ENCODE peak calls at places on chromosomes 3 and 15, in four cellular contexts. D, S, J and M are unnamed samples. For H3K4me1, the result is how much of the 10 kb centered on the place peaks cover.

GRCh38 chr3:197487911-197488391 is 67.8 kb downstream of the BDH1 start:
- DNase-seq in D (peak), S (peak), J (no peak), M (peak)

GRCh38 chr3:127015282-127016042 is 32.5 kb downstream of the PLXNA1 start:
- DNase-seq in D (peak), S (no peak), J (peak), M (peak)

GRCh38 chr15:84669726-84670125 is 11.7 kb upstream of the NMB start:
- DNase-seq in D (no peak), S (no peak), J (no peak), M (peak)

GRCh38 chr15:64224508-64224907 is 61.7 kb upstream of the PPIB start:
- DNase-seq in D (peak), S (peak), J (no peak), M (peak)

GRCh38 chr3:190706582-190706981 is 155.9 kb downstream of the GMNC start:
- DNase-seq in D (no peak), S (no peak), J (no peak), M (no peak)

GRCh38 chr3:115120597-115120996 is 26.5 kb downstream of the ZBTB20 start:
- DNase-seq in D (no peak), S (no peak), J (no peak), M (no peak)

GRCh38 chr15:81091889-81092558 is 42.0 kb upstream of the CFAP161 start:
- DNase-seq in D (peak), S (peak), J (no peak), M (peak)

GRCh38 chr15:41334293-41335120 is 1.8 kb downstream of the NUSAP1 start:
- DNase-seq in D (no peak), S (no peak), J (no peak), M (no peak)

GRCh38 chr15:84699538-84700191 is 16.3 kb downstream of the SEC11A start:
- DNase-seq in D (no peak), S (no peak), J (no peak), M (no peak)

GRCh38 chr3:195236076-195236798 is 34.7 kb downstream of the XXYLT1 start:
- DNase-seq in D (no peak), S (no peak), J (no peak), M (no peak)

GRCh38 chr3:150411971-150412370 is 3.9 kb downstream of the TSC22D2 start:
- DNase-seq in D (no peak), S (no peak), J (no peak), M (peak)

GRCh38 chr3:46955801-46956259 is 20.7 kb downstream of the CCDC12 start:
- DNase-seq in D (no peak), S (no peak), J (no peak), M (no peak)

GRCh38 chr3:58329922-58330413 is 2.7 kb upstream of the PXK start:
- DNase-seq in D (no peak), S (no peak), J (no peak), M (no peak)

GRCh38 chr3:57274845-57275244 is 17.6 kb downstream of the ASB14 start:
- DNase-seq in D (no peak), S (peak), J (no peak), M (no peak)

GRCh38 chr15:51274956-51275355 is 63.4 kb downstream of the CYP19A1 start:
- DNase-seq in D (no peak), S (no peak), J (no peak), M (no peak)

GRCh38 chr3:80688814-80689213 is 921.0 kb upstream of the ROBO1 start:
- DNase-seq in D (peak), S (no peak), J (peak), M (peak)

GRCh38 chr15:68561146-68561545 is 17.6 kb upstream of the CORO2B start:
- DNase-seq in D (no peak), S (no peak), J (no peak), M (no peak)

GRCh38 chr3:13838421-13838820 is 41.5 kb downstream of the WNT7A start:
- DNase-seq in D (no peak), S (no peak), J (no peak), M (no peak)

GRCh38 chr3:57805674-57806073 is 49.6 kb downstream of the SLMAP start:
- DNase-seq in D (peak), S (peak), J (peak), M (peak)

GRCh38 chr15:68434021-68434420 is 2.1 kb upstream of the ITGA11 start:
- DNase-seq in D (no peak), S (no peak), J (no peak), M (no peak)

GRCh38 chr3:160792445-160793039 is 36.5 kb downstream of the PPM1L start:
- DNase-seq in D (no peak), S (no peak), J (no peak), M (no peak)

GRCh38 chr3:156201411-156202405 is 81.3 kb downstream of the KCNAB1 start:
- DNase-seq in D (no peak), S (peak), J (no peak), M (no peak)

GRCh38 chr15:68403161-68403941 is 28.6 kb downstream of the ITGA11 start:
- DNase-seq in D (no peak), S (no peak), J (no peak), M (no peak)

GRCh38 chr15:77235566-77235965 is 164.7 kb upstream of the TSPAN3 start:
- DNase-seq in D (no peak), S (no peak), J (no peak), M (no peak)

GRCh38 chr3:11721114-11721440 is 77.4 kb upstream of the VGLL4 start:
- DNase-seq in D (peak), S (no peak), J (no peak), M (peak)

GRCh38 chr3:144344925-144345548 is 373.4 kb downstream of the DIPK2A start:
- DNase-seq in D (no peak), S (no peak), J (peak), M (no peak)

GRCh38 chr15:32739522-32739921 is 21.7 kb downstream of the GREM1 start:
- DNase-seq in D (no peak), S (no peak), J (no peak), M (no peak)

GRCh38 chr15:69081310-69082004 is 67.0 kb downstream of the NOX5 start:
- DNase-seq in D (no peak), S (peak), J (peak), M (peak)

GRCh38 chr15:40493089-40493840 is 22.5 kb downstream of the CHST14 start:
- DNase-seq in D (no peak), S (peak), J (no peak), M (no peak)

GRCh38 chr3:13951184-13951583 is 71.3 kb upstream of the WNT7A start:
- DNase-seq in D (peak), S (no peak), J (no peak), M (no peak)

GRCh38 chr15:77568014-77568959 is 64.4 kb downstream of the LINGO1 start:
- DNase-seq in D (no peak), S (no peak), J (no peak), M (no peak)

GRCh38 chr15:38461089-38461833 is 7.3 kb downstream of the FAM98B start:
- DNase-seq in D (no peak), S (no peak), J (no peak), M (peak)

GRCh38 chr3:134598813-134599563 is 51.8 kb downstream of the KY start:
- DNase-seq in D (no peak), S (no peak), J (no peak), M (no peak)

GRCh38 chr15:43270113-43270665 is 3.5 kb upstream of the TGM5 start:
- DNase-seq in D (no peak), S (no peak), J (no peak), M (no peak)

GRCh38 chr15:87578776-87579175 is 677.8 kb downstream of the NTRK3 start:
- DNase-seq in D (no peak), S (peak), J (no peak), M (no peak)

GRCh38 chr3:187465503-187465902 is 97.3 kb downstream of the RTP4 start:
- DNase-seq in D (no peak), S (no peak), J (peak), M (no peak)

GRCh38 chr3:175338775-175339535 is 479.8 kb downstream of the NAALADL2 start:
- DNase-seq in D (peak), S (peak), J (peak), M (peak)

GRCh38 chr15:23484870-23485269 is 37.8 kb upstream of the GOLGA6L2 start:
- DNase-seq in D (no peak), S (no peak), J (no peak), M (no peak)

GRCh38 chr3:139537325-139537724 is 2.2 kb downstream of the RBP1 start:
- DNase-seq in D (peak), S (peak), J (no peak), M (peak)

GRCh38 chr3:139533781-139534443 is 5.6 kb downstream of the RBP1 start:
- DNase-seq in D (peak), S (peak), J (no peak), M (peak)

GRCh38 chr3:139532996-139533395 is 6.5 kb downstream of the RBP1 start:
- DNase-seq in D (no peak), S (no peak), J (no peak), M (peak)

GRCh38 chr3:139534444-139534812 is 5.1 kb downstream of the RBP1 start:
- DNase-seq in D (no peak), S (peak), J (no peak), M (peak)

GRCh38 chr3:139534992-139535879 is 4.3 kb downstream of the RBP1 start:
- DNase-seq in D (peak), S (peak), J (no peak), M (peak)
- H2AFZ ChIP-seq in D (no peak), S (no peak), J (no peak), M (peak)

GRCh38 chr15:89369548-89369947 is 34.9 kb upstream of the POLG start:
- DNase-seq in D (no peak), S (no peak), J (no peak), M (no peak)

GRCh38 chr15:89374116-89375004 is 39.7 kb upstream of the POLG start:
- DNase-seq in D (no peak), S (no peak), J (peak), M (no peak)

GRCh38 chr15:89371145-89372044 is 36.8 kb upstream of the POLG start:
- DNase-seq in D (no peak), S (no peak), J (peak), M (no peak)

GRCh38 chr15:89370120-89371077 is 35.8 kb upstream of the POLG start:
- DNase-seq in D (no peak), S (no peak), J (peak), M (no peak)

DNA sequence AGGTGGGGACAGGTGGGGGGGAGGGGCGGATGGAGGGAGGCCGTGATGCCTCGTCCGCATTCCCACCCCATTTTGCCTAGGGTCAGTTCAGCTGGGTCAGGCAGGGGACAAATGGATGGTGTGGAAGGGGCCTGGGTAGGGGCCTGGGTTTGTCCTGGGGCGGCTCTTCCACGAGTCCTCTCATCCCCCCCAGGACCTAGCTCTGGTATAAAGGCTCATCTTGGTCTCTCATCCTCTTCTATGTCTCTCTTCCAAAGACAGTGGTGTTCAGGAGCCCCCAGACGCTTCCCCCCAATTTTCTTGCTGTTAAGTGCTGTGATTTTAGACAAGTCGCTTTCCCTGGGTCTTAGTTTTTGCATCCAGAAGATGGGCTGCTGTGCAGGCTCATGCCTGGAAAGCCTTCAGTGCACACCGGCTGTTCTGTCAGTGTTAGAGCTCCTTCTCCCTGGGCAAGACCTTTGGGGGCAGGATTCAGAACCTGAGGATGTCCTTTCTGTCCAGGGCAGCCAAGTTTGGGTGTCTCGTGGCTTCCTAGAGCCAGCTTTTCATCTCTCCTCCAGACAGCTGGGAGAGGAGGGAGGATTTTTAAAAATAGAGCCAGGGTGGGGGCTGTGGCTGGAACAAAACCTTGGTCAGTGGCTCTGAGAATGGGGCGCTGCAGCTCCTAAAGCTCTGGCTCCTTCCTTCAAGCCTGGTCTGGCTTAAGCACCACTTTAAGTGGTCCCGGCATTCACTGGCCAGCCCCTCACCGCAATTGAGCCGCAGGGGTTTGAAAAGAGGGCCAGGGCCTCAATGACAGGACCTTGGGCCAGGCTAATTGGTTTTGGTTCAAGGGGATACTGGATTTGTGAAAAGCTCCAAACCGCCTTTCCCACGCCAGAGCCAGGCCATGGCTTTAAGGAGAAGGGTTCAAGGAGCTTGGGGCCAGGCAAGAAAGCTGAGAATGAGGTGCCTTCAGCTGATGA is 37.7 kb upstream of the POLG start:
- DNase-seq in D (no peak), S (no peak), J (no peak), M (no peak)
- TF ChIP-seq EZH2 in D (no peak), S (no peak), J (peak), M (no peak)

DNA sequence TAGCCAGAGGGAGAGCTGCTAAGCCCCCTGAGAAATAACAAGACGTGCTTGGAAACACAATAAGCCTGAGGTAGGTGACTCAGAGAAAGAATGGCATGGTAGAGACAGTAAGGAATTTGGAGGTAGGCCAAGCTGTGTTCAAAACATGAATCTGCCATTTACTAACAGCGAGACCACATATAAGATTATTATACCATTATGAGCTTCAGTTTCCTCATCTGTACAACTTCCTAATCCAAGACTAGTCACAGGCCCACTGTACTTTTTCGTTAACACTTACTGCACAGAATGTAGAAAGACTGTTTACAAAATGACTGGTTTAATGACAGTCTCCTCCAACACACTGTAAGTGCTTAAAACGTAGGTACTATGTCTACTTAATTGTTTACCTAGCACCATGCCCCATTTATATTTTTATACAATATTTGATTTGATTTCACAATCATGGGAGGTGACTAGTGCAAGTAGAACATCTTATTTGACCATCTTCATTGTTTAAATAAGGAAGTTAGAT is 25.7 kb downstream of the ATOSA start:
- DNase-seq in D (peak), S (peak), J (peak), M (peak)
- H3K4me1 ChIP-seq in D (under half), S (under half), J (under half), M (under half)

GRCh38 chr3:65545429-65545828 is 493.3 kb downstream of the MAGI1 start:
- DNase-seq in D (no peak), S (no peak), J (no peak), M (peak)

GRCh38 chr3:65549626-65549959 is 489.1 kb downstream of the MAGI1 start:
- DNase-seq in D (no peak), S (no peak), J (no peak), M (no peak)

GRCh38 chr3:65548848-65549625 is 489.7 kb downstream of the MAGI1 start:
- DNase-seq in D (peak), S (no peak), J (peak), M (peak)

GRCh38 chr3:65551945-65552344 is 486.8 kb downstream of the MAGI1 start:
- DNase-seq in D (no peak), S (no peak), J (no peak), M (no peak)

DNA sequence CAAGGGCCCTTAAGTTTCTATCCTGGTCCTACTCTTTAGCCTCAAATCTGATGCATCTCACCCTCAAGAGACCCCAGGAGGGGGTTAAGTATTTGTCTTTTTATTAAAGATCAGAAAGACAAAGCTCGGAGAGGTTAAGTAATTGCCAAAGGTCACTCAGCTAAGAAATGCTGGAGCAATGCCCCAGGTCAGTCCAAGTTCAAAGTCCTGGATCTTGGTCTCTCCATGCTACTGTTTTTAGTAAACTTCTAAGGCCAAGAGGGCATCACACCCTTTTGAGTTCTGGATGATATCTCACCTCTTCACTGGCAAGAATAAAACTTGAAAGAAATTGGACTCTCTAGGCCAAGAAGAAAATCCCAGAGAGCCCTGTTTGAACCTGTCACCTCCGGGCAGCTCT is 488.6 kb downstream of the MAGI1 start:
- DNase-seq in D (no peak), S (no peak), J (no peak), M (no peak)
- H2AFZ ChIP-seq in D (no peak), S (no peak), J (no peak), M (no peak)

GRCh38 chr3:107128942-107129341 is 248.3 kb upstream of the CCDC54 start:
- DNase-seq in D (no peak), S (no peak), J (no peak), M (peak)

GRCh38 chr3:107130089-107130700 is 247.0 kb upstream of the CCDC54 start:
- DNase-seq in D (no peak), S (no peak), J (no peak), M (no peak)

GRCh38 chr3:107124885-107125284 is 252.4 kb upstream of the CCDC54 start:
- DNase-seq in D (peak), S (no peak), J (no peak), M (peak)
- TF ChIP-seq EZH2 in D (no peak), S (no peak), J (no peak), M (no peak)

GRCh38 chr3:89180334-89180733 is 72.9 kb downstream of the EPHA3 start:
- DNase-seq in D (no peak), S (peak), J (no peak), M (peak)

GRCh38 chr3:89184596-89184995 is 77.2 kb downstream of the EPHA3 start:
- DNase-seq in D (no peak), S (no peak), J (no peak), M (no peak)

GRCh38 chr3:89173546-89173945 is 66.1 kb downstream of the EPHA3 start:
- DNase-seq in D (no peak), S (no peak), J (no peak), M (peak)

GRCh38 chr3:89184151-89184550 is 76.7 kb downstream of the EPHA3 start:
- DNase-seq in D (no peak), S (no peak), J (no peak), M (no peak)

GRCh38 chr3:89179355-89179997 is 72.1 kb downstream of the EPHA3 start:
- DNase-seq in D (no peak), S (peak), J (no peak), M (peak)
- H3K4me1 ChIP-seq in D (under half), S (under half), J (under half), M (under half)